ENCODE peak calls at places on chromosomes 6 and 20, in eight cellular contexts. G is BJ, B is SK-N-SH, J is adipocyte, R is heart left ventricle, Z is K562, I is fibroblast of mammary gland, U is left lung. M is an unnamed sample.

GRCh38 chr6:36109092-36109491 is 21.2 kb upstream of the MAPK13 start:
- DNase-seq in Z (no peak), U (no peak), R (no peak), I (no peak), J (no peak), B (no peak), G (no peak), M (peak)

GRCh38 chr6:47822856-47823554 is 41.2 kb downstream of the OPN5 start:
- DNase-seq in I (peak), B (no peak), G (no peak), Z (no peak), R (no peak), U (no peak), J (peak), M (no peak)

GRCh38 chr20:3240776-3241363 is 1.9 kb upstream of the SLC4A11 start:
- DNase-seq in R (no peak), G (no peak), U (no peak), B (no peak), I (no peak), J (no peak), Z (no peak), M (no peak)

GRCh38 chr6:45423111-45423900 is 45.6 kb upstream of the SUPT3H start:
- DNase-seq in J (peak), Z (no peak), G (no peak), I (peak), U (peak), R (peak), B (peak), M (no peak)

GRCh38 chr20:22630698-22631097 is 46.3 kb upstream of the FOXA2 start:
- DNase-seq in I (no peak), B (no peak), J (no peak), U (no peak), Z (no peak), G (no peak), R (no peak), M (no peak)

GRCh38 chr6:35280903-35281302 is 16.7 kb upstream of the DEF6 start:
- DNase-seq in Z (no peak), R (no peak), U (no peak), J (no peak), I (no peak), G (no peak), B (no peak), M (no peak)

GRCh38 chr6:134979142-134979541 is 29.2 kb upstream of the ALDH8A1 start:
- DNase-seq in Z (no peak), B (no peak), G (no peak), U (no peak), I (no peak), R (no peak), J (no peak), M (no peak)

GRCh38 chr20:36538026-36538764 is 3.1 kb upstream of the MYL9 start:
- DNase-seq in R (no peak), U (no peak), B (no peak), Z (no peak), I (peak), G (no peak), J (peak), M (no peak)

GRCh38 chr20:20084296-20084752 is 32.0 kb downstream of the CFAP61 start:
- DNase-seq in R (peak), B (no peak), U (no peak), Z (no peak), J (no peak), G (no peak), I (no peak), M (no peak)

GRCh38 chr6:69796081-69796626 is 656 bp downstream of the LMBRD1 start:
- DNase-seq in U (no peak), G (no peak), Z (no peak), I (peak), J (no peak), B (no peak), R (no peak), M (peak)

GRCh38 chr6:30618270-30618787 is 689 bp downstream of the MRPS18B start:
- DNase-seq in U (no peak), I (peak), R (no peak), J (no peak), G (no peak), B (no peak), Z (peak), M (no peak)
- H3K4me3 ChIP-seq in U (peak), I (peak), R (peak), J (peak), G (peak), B (peak), Z (peak), M (peak)

GRCh38 chr20:32472581-32473207 is 112.4 kb downstream of the NOL4L start:
- DNase-seq in U (no peak), I (no peak), R (no peak), B (no peak), Z (no peak), J (no peak), G (no peak), M (no peak)

GRCh38 chr20:32473231-32474008 is 111.7 kb downstream of the NOL4L start:
- DNase-seq in B (peak), I (no peak), Z (peak), R (no peak), U (no peak), G (no peak), J (no peak), M (no peak)

GRCh38 chr20:32474967-32475819 is 109.9 kb downstream of the NOL4L start:
- DNase-seq in I (peak), U (peak), Z (peak), J (peak), G (peak), B (peak), R (peak), M (no peak)

GRCh38 chr20:32474009-32474716 is 111.0 kb downstream of the NOL4L start:
- DNase-seq in J (no peak), I (peak), Z (peak), R (no peak), G (no peak), U (peak), B (peak), M (no peak)

DNA sequence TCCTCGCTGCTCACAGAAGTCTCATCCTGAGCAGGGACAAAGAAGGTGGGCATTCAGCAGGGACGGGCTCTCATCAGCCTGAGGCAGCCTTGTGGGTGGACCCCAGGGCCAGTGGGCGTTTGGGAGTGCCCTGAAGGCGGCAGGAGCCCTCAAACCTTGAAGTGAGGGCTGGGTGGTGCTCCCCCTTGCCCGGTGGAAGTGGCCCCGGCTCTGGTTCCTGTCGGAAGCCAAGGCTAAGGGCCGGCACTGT is 110.5 kb downstream of the NOL4L start:
- DNase-seq in Z (no peak), G (no peak), R (peak), J (no peak), I (no peak), U (no peak), B (no peak), M (no peak)
- H3K4me3 ChIP-seq in Z (peak), G (peak), R (peak), J (peak), I (peak), U (no peak), B (peak), M (no peak)

GRCh38 chr20:53900380-53900999 is 169.9 kb downstream of the BCAS1 start:
- DNase-seq in Z (no peak), R (no peak), I (peak), B (no peak), J (peak), G (peak), U (no peak), M (no peak)
- H3K4me3 ChIP-seq in Z (no peak), R (no peak), I (no peak), B (peak), J (peak), G (no peak), U (no peak), M (no peak)

DNA sequence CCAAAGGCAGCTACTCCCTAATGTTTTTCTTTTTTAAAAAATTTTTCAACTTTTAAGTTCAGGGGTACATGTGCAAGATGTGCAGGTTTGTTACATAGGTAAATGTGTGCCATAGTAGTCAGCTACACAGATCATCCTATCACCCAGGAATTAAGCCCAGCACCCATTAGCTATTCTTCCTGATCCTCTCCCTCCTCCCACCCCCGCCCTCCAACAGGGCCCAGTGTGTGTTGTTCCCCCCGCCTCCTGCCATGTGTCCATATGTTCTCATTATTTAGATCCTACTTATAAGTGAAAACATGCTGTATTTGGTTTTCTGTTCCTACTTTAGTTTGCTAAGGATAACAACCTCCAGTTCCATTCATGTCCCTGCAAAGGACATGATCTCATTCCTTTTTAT is 12.4 kb downstream of the TRIM15 start:
- DNase-seq in U (no peak), R (no peak), Z (no peak), G (no peak), J (no peak), I (no peak), B (no peak), M (no peak)
- H3K4me3 ChIP-seq in U (no peak), R (no peak), Z (no peak), G (no peak), J (no peak), I (no peak), B (no peak), M (no peak)

GRCh38 chr6:7219310-7219709 is 93.7 kb downstream of the SSR1 start:
- DNase-seq in I (peak), B (no peak), R (no peak), G (no peak), U (no peak), Z (peak), J (peak), M (no peak)
- H3K4me3 ChIP-seq in I (no peak), B (no peak), R (no peak), G (no peak), U (no peak), Z (no peak), J (no peak), M (no peak)

DNA sequence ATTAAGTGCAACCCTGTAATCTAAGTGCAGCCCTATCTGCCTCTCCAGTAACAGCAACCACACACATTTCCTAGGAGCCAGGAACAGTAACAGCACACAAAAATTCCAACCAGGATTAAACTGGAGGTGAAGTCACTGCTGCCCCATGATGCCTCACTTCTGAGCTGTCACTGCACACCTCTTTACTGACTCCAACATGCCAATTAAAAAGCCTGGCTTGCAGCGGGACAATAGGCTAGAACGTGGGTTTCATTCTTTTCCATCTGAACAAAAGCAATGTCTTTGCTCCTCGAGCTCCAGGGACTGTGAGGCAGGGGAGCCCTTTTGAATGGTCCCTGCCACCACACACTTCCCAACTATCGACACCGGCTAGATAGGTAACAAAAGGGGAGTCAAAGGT is 262.8 kb downstream of the CD83 start:
- DNase-seq in U (no peak), Z (no peak), G (no peak), B (no peak), R (no peak), I (no peak), J (no peak), M (no peak)
- H3K4me3 ChIP-seq in U (no peak), Z (no peak), G (no peak), B (no peak), R (no peak), I (no peak), J (no peak), M (no peak)

DNA sequence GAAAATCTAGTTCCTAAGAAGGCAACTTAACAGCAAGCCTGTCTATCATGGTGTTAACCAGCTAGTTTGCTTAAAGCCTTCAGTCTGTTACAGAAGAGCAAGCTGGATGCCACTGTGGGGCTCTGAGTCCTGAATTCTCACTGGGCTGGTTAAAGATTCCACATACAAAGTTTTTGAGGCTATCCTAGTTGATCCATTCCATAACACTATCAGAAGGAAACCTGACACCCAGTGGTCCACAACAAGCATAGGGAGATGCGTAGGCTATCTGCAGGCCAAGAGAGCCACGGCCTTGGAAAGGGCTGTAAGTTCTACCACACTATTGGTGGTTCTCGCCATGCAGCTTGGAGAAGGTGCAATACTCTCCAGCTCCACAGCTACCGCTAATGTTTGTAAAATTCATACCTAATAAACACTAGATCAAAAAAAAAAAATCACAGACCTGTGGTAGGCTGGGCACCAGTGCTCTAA is 420 bp upstream of the MCCD1 start:
- DNase-seq in B (no peak), Z (no peak), G (no peak), I (no peak), J (no peak), R (no peak), U (no peak), M (no peak)
- H3K4me3 ChIP-seq in B (no peak), Z (no peak), G (no peak), I (no peak), J (no peak), R (no peak), U (no peak), M (no peak)

DNA sequence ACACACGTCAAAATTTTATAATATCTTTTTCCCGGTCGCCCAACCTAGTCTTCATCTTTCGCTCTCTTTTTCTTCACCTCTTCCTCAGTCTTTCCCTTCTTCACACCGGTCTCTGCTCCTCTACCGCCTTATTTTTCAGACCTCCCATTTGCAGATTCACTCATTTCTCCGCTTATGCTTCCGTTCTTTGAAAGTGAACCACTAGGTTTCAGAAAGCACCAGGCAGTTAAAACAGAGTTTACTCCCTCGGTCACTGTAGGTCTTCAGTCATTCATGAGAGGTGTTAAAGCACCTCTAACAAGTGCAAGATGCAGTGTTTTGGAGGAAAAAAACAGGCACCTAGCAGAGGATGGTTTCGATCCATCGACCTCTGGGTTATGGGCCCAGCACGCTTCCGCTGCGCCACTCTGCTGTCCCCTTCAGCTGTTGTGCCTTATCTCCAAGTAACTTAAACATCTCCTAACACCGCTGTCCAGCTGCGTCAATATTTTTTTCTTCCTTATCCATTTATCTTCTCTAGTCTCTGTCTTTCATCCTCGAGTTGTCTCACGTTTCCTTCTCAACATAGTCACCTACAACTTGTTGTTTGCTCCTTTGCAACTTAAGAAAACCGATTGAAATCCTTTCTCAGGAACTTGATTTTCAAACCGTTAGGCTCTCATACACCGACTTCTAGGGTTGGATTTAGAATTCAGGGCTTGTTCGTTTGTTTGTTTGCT is 119.7 kb upstream of the ZNF184 start:
- DNase-seq in U (no peak), B (no peak), G (no peak), J (peak), R (no peak), Z (peak), I (peak), M (peak)
- H3K4me3 ChIP-seq in U (no peak), B (peak), G (peak), J (peak), R (no peak), Z (peak), I (peak), M (peak)

M was measured in Jurkat, Clone E6-1.